ENCODE peak calls at places on chromosomes 13 and 19, in five cellular contexts. One of them, this sample, is unnamed. For H3K4me1, the result is how much of the 10 kb centered on the place peaks cover.

GRCh38 chr13:28955264-28955966 is 135.3 kb downstream of the MTUS2 start:
- DNase-seq in A549: no peak
- DNase-seq in GM12878: no peak
- DNase-seq in transverse colon: no peak
- DNase-seq in tibial nerve: no peak
- DNase-seq in this sample: no peak

GRCh38 chr19:51480590-51480989 is 2.3 kb downstream of the CEACAM18 start:
- DNase-seq in A549: no peak
- DNase-seq in GM12878: no peak
- DNase-seq in transverse colon: no peak
- DNase-seq in tibial nerve: no peak
- DNase-seq in this sample: no peak

GRCh38 chr19:3655402-3656072 is 28.9 kb upstream of the CACTIN start:
- DNase-seq in A549: no peak
- DNase-seq in GM12878: no peak
- DNase-seq in transverse colon: peak
- DNase-seq in tibial nerve: no peak
- DNase-seq in this sample: peak

GRCh38 chr19:31058676-31059075 is 290.6 kb downstream of the TSHZ3 start:
- DNase-seq in A549: no peak
- DNase-seq in GM12878: no peak
- DNase-seq in transverse colon: no peak
- DNase-seq in tibial nerve: no peak
- DNase-seq in this sample: no peak

GRCh38 chr19:17555929-17556813 is 722 bp downstream of the COLGALT1 start:
- DNase-seq in A549: no peak
- DNase-seq in GM12878: no peak
- DNase-seq in transverse colon: peak
- DNase-seq in tibial nerve: no peak
- DNase-seq in this sample: peak

GRCh38 chr19:30064021-30064699 is 122.1 kb downstream of the URI1 start:
- DNase-seq in A549: no peak
- DNase-seq in GM12878: no peak
- DNase-seq in transverse colon: peak
- DNase-seq in tibial nerve: no peak
- DNase-seq in this sample: no peak

GRCh38 chr19:35959968-35960320 is 23.8 kb downstream of the LRFN3 start:
- DNase-seq in A549: no peak
- DNase-seq in GM12878: no peak
- DNase-seq in transverse colon: no peak
- DNase-seq in tibial nerve: no peak
- DNase-seq in this sample: no peak

GRCh38 chr19:13001502-13002388 is 6.5 kb downstream of the NFIX start:
- DNase-seq in A549: no peak
- DNase-seq in GM12878: no peak
- DNase-seq in transverse colon: peak
- DNase-seq in tibial nerve: no peak
- DNase-seq in this sample: peak

GRCh38 chr13:79637086-79637763 is 156.3 kb downstream of the NDFIP2 start:
- DNase-seq in A549: no peak
- DNase-seq in GM12878: no peak
- DNase-seq in transverse colon: no peak
- DNase-seq in tibial nerve: no peak
- DNase-seq in this sample: peak

GRCh38 chr19:16420781-16421386 is 50.9 kb downstream of the EPS15L1 start:
- DNase-seq in A549: no peak
- DNase-seq in GM12878: no peak
- DNase-seq in transverse colon: no peak
- DNase-seq in tibial nerve: no peak
- DNase-seq in this sample: no peak

GRCh38 chr19:48629297-48629598 is 7.9 kb downstream of the DBP start:
- DNase-seq in A549: no peak
- DNase-seq in GM12878: no peak
- DNase-seq in transverse colon: peak
- DNase-seq in tibial nerve: no peak
- DNase-seq in this sample: peak

GRCh38 chr19:49499030-49499670 is 2.9 kb downstream of the RPS11 start:
- DNase-seq in A549: no peak
- DNase-seq in GM12878: no peak
- DNase-seq in transverse colon: no peak
- DNase-seq in tibial nerve: no peak
- DNase-seq in this sample: no peak

GRCh38 chr19:18366027-18366435 is 19.9 kb upstream of the GDF15 start:
- DNase-seq in A549: no peak
- DNase-seq in GM12878: no peak
- DNase-seq in transverse colon: no peak
- DNase-seq in tibial nerve: no peak
- DNase-seq in this sample: no peak

GRCh38 chr13:27044837-27045570 is 126.6 kb downstream of the USP12 start:
- DNase-seq in A549: no peak
- DNase-seq in GM12878: peak
- DNase-seq in transverse colon: no peak
- DNase-seq in tibial nerve: no peak
- DNase-seq in this sample: no peak

GRCh38 chr13:43305416-43305815 is 282.0 kb downstream of the DNAJC15 start:
- DNase-seq in A549: no peak
- DNase-seq in GM12878: no peak
- DNase-seq in transverse colon: no peak
- DNase-seq in tibial nerve: no peak
- DNase-seq in this sample: no peak

GRCh38 chr19:37251308-37252229 is 33.6 kb downstream of the ZNF383 start:
- DNase-seq in A549: no peak
- DNase-seq in GM12878: peak
- DNase-seq in transverse colon: peak
- DNase-seq in tibial nerve: no peak
- DNase-seq in this sample: peak

GRCh38 chr13:105159794-105160193 is 1375.7 kb downstream of the EFNB2 start:
- DNase-seq in A549: no peak
- DNase-seq in GM12878: no peak
- DNase-seq in transverse colon: no peak
- DNase-seq in tibial nerve: no peak
- DNase-seq in this sample: no peak

GRCh38 chr13:32025730-32026129 is 5.8 kb upstream of the FRY start:
- DNase-seq in A549: no peak
- DNase-seq in GM12878: no peak
- DNase-seq in transverse colon: no peak
- DNase-seq in tibial nerve: no peak
- DNase-seq in this sample: no peak

GRCh38 chr13:97367427-97367826 is 66.5 kb upstream of the RAP2A start:
- DNase-seq in A549: no peak
- DNase-seq in GM12878: no peak
- DNase-seq in transverse colon: no peak
- DNase-seq in tibial nerve: no peak
- DNase-seq in this sample: no peak

GRCh38 chr13:101424381-101425155 is 8.3 kb upstream of the NALCN start:
- DNase-seq in A549: no peak
- DNase-seq in GM12878: no peak
- DNase-seq in transverse colon: no peak
- DNase-seq in tibial nerve: no peak
- DNase-seq in this sample: no peak

GRCh38 chr13:106534844-106535551 is 464 bp downstream of the EFNB2 start:
- DNase-seq in A549: peak
- DNase-seq in GM12878: no peak
- DNase-seq in transverse colon: no peak
- DNase-seq in tibial nerve: no peak
- DNase-seq in this sample: peak

GRCh38 chr13:26968431-26969335 is 202.9 kb downstream of the USP12 start:
- DNase-seq in A549: no peak
- DNase-seq in GM12878: no peak
- DNase-seq in transverse colon: peak
- DNase-seq in tibial nerve: no peak
- DNase-seq in this sample: no peak

GRCh38 chr19:45768644-45769053 is 403 bp downstream of the SIX5 start:
- DNase-seq in A549: peak
- DNase-seq in GM12878: no peak
- DNase-seq in transverse colon: peak
- DNase-seq in tibial nerve: no peak
- DNase-seq in this sample: no peak

GRCh38 chr13:109788372-109789195 is 2.2 kb upstream of the IRS2 start:
- DNase-seq in A549: no peak
- DNase-seq in GM12878: no peak
- DNase-seq in transverse colon: no peak
- DNase-seq in tibial nerve: no peak
- DNase-seq in this sample: no peak

GRCh38 chr19:14400913-14401312 is 18.2 kb downstream of the DDX39A start:
- DNase-seq in A549: no peak
- DNase-seq in GM12878: peak
- DNase-seq in transverse colon: no peak
- DNase-seq in tibial nerve: no peak
- DNase-seq in this sample: no peak

DNA sequence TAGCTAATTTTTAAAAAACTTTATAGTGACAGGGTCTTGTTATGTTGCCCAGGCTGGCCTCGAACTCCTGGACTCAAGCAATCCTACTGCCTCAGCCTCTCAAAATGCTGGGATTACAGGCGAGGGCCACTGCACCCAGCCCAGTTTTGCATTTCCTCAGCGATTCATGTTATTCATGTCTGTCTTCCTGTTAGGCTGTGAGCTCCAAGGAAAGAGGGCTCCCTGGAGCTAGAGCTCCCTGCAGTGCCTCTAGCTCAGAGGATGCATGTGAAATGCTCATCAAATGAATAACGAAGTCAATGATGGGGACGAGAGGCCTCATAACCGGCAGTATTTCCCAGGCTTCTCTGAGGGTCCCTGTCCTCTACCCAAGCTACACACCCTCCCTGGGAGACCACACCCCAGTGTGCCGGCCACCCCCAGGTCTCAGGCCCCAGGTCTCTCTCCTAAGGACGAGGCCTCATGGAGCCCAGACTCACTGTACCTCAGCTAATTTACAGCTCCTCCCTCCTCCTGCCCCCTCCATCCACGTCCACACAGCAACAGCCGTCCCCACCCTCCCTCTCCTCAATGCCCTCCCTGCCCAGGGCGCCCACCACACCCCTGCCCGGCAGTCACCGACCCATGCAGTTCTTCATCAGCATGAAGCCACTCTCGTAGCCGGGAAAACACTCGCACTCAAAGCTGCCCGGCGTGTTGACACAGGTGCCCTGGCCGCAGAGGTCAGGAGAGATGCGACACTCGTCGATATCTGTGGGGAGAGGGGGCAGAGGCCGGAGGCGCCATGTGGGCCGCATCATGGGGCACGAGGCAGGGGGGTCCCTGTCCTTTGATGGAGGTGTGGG is 28.5 kb downstream of the FBN3 start:
- DNase-seq in A549: no peak
- DNase-seq in GM12878: no peak
- DNase-seq in transverse colon: no peak
- DNase-seq in tibial nerve: no peak
- DNase-seq in this sample: no peak
- TF ChIP-seq EP300 in A549: no peak
- TF ChIP-seq EP300 in GM12878: no peak
- TF ChIP-seq EP300 in transverse colon: no peak
- TF ChIP-seq EP300 in tibial nerve: no peak
- TF ChIP-seq EP300 in this sample: no peak

DNA sequence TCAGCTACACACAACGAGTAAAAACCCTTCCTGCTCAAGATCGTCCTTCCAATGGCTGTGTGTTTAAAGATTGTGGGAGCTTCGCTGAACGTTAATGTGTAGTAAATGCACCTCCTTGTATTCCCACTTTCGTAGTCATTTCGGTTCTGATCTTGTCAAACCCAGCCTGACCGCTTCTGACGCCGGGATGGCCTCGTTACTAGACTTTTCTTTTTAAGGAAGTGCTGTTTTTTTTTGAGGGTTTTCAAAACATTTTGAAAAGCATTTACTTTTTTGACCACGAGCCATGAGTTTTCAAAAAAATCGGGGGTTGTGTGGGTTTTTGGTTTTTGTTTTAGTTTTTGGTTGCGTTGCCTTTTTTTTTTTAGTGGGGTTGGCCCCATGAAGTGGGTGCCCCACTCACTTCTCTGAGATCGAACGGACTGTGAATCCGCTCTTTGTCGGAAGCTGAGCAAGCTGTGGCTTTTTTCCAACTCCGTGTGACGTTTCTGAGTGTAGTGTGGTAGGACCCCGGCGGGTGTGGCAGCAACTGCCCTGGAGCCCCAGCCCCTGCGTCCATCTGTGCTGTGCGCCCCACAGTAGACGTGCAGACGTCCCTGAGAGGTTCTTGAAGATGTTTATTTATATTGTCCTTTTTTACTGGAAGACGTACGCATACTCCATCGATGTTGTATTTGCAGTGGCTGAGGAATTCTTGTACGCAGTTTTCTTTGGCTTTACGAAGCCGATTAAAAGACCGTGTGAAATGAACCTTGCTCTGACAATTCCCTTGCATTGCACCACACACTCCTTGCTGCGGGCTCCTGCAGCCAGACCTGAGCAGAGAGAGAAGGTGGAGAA is 2.7 kb upstream of the FAM174C start:
- DNase-seq in A549: no peak
- DNase-seq in GM12878: no peak
- DNase-seq in transverse colon: no peak
- DNase-seq in tibial nerve: no peak
- DNase-seq in this sample: no peak
- H3K4me1 ChIP-seq in A549: half or more
- H3K4me1 ChIP-seq in GM12878: under half
- H3K4me1 ChIP-seq in transverse colon: half or more
- H3K4me1 ChIP-seq in tibial nerve: under half
- H3K4me1 ChIP-seq in this sample: under half

GRCh38 chr13:50989476-50989875 is 79.9 kb downstream of the RNASEH2B start:
- DNase-seq in A549: no peak
- DNase-seq in GM12878: no peak
- DNase-seq in transverse colon: no peak
- DNase-seq in tibial nerve: peak
- DNase-seq in this sample: peak
- TF ChIP-seq CTCF in A549: no peak
- TF ChIP-seq CTCF in GM12878: no peak
- TF ChIP-seq CTCF in transverse colon: no peak
- TF ChIP-seq CTCF in tibial nerve: peak
- TF ChIP-seq CTCF in this sample: no peak

GRCh38 chr13:111614613-111615012 is 294.2 kb downstream of the TEX29 start:
- DNase-seq in A549: no peak
- DNase-seq in GM12878: no peak
- DNase-seq in transverse colon: no peak
- DNase-seq in tibial nerve: no peak
- DNase-seq in this sample: no peak
- TF ChIP-seq EP300 in A549: no peak
- TF ChIP-seq EP300 in GM12878: no peak
- TF ChIP-seq EP300 in transverse colon: no peak
- TF ChIP-seq EP300 in tibial nerve: no peak
- TF ChIP-seq EP300 in this sample: no peak

DNA sequence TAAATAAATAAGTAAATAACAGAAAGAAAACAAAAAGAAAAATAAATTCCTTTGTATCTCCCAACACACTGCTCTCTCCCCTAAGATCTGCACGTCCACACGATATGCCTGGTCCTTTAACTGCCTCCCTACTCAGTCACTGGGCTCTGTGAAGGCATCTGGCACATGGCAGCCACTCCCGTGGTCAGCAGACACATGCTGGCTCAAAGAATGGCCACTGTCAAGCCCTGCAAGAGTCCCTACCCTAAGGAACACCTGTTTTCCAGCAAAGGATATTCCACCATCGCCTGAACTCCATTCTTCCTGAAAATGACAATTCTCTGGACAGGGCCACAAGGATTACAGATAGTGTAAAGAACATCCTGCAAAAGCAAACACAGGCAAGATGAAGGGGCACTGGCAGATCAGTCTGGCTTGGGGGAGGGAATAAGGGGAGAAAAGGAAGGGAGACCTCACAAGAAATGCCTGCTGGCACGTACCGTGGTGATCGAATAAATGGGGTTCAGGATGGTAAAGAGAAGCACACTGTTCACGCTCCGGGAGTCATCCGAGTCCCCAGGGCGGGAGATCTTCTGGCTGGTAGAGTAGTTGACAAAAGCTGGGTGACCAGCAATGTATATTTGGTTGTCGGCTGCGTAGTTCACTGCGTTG is 4.3 kb downstream of the HNRNPL start:
- DNase-seq in A549: no peak
- DNase-seq in GM12878: no peak
- DNase-seq in transverse colon: no peak
- DNase-seq in tibial nerve: no peak
- DNase-seq in this sample: no peak
- H3K4me1 ChIP-seq in A549: half or more
- H3K4me1 ChIP-seq in GM12878: under half
- H3K4me1 ChIP-seq in transverse colon: under half
- H3K4me1 ChIP-seq in tibial nerve: under half
- H3K4me1 ChIP-seq in this sample: under half

This sample was measured in ovary.